ENCODE peak calls at places on chromosomes 1 and 21, in five cellular contexts. I is pancreas, E is AG10803, G is cardiac muscle cell, C is RWPE2. Q is an unnamed sample.

GRCh38 chr1:117735045-117735992 is 129.5 kb downstream of the TENT5C start:
- DNase-seq in I (no peak), E (peak), G (peak), C (no peak), Q (peak)

GRCh38 chr1:77652179-77652745 is 30.2 kb downstream of the ZZZ3 start:
- DNase-seq in I (no peak), E (peak), G (peak), C (no peak), Q (no peak)

GRCh38 chr1:2238361-2239055 is 10.4 kb downstream of the SKI start:
- DNase-seq in I (peak), E (no peak), G (no peak), C (no peak), Q (no peak)

GRCh38 chr1:31154632-31155215 is 85.0 kb downstream of the NKAIN1 start:
- DNase-seq in I (peak), E (peak), G (peak), C (peak), Q (peak)

GRCh38 chr1:172874950-172875349 is 175.8 kb downstream of the TNFSF18 start:
- DNase-seq in I (no peak), E (no peak), G (no peak), C (no peak), Q (no peak)

GRCh38 chr1:160371691-160372208 is 4.9 kb downstream of the NHLH1 start:
- DNase-seq in I (no peak), E (no peak), G (no peak), C (no peak), Q (no peak)

GRCh38 chr1:239858058-239858457 is 233.6 kb upstream of the FMN2 start:
- DNase-seq in I (no peak), E (no peak), G (no peak), C (no peak), Q (peak)

GRCh38 chr1:242023805-242024204 is 24.9 kb upstream of the MAP1LC3C start:
- DNase-seq in I (no peak), E (no peak), G (no peak), C (no peak), Q (no peak)

GRCh38 chr1:91798241-91798648 is 87.7 kb downstream of the TGFBR3 start:
- DNase-seq in I (no peak), E (no peak), G (peak), C (no peak), Q (no peak)

GRCh38 chr1:145751491-145752021 is 32.3 kb downstream of the CD160 start:
- DNase-seq in I (no peak), E (peak), G (peak), C (no peak), Q (peak)

GRCh38 chr21:31255846-31256395 is 88.1 kb downstream of the TIAM1 start:
- DNase-seq in I (no peak), E (no peak), G (no peak), C (no peak), Q (no peak)

GRCh38 chr1:245262876-245263625 is 108.3 kb downstream of the KIF26B start:
- DNase-seq in I (no peak), E (peak), G (no peak), C (no peak), Q (no peak)

GRCh38 chr1:7299329-7299799 is 471.7 kb upstream of the VAMP3 start:
- DNase-seq in I (no peak), E (peak), G (peak), C (no peak), Q (peak)

GRCh38 chr21:31750843-31751242 is 18.9 kb upstream of the SCAF4 start:
- DNase-seq in I (no peak), E (peak), G (no peak), C (no peak), Q (no peak)

GRCh38 chr1:27589441-27589840 is 14.5 kb downstream of the AHDC1 start:
- DNase-seq in I (no peak), E (no peak), G (no peak), C (no peak), Q (no peak)

GRCh38 chr1:160794396-160794795 is 1.6 kb upstream of the LY9 start:
- DNase-seq in I (no peak), E (no peak), G (no peak), C (no peak), Q (no peak)

GRCh38 chr1:181141431-181141910 is 53.0 kb downstream of the IER5 start:
- DNase-seq in I (no peak), E (peak), G (peak), C (no peak), Q (peak)

GRCh38 chr1:101077849-101078248 is 52.3 kb upstream of the DPH5 start:
- DNase-seq in I (no peak), E (no peak), G (no peak), C (no peak), Q (no peak)

GRCh38 chr1:46179138-46180081 is 3.1 kb upstream of the P3R3URF start:
- DNase-seq in I (no peak), E (peak), G (peak), C (no peak), Q (peak)

GRCh38 chr1:232629250-232630046 is 485 bp downstream of the SIPA1L2 start:
- DNase-seq in I (peak), E (no peak), G (peak), C (no peak), Q (peak)

GRCh38 chr21:44758141-44758561 is 43.5 kb downstream of the UBE2G2 start:
- DNase-seq in I (no peak), E (no peak), G (no peak), C (peak), Q (no peak)

GRCh38 chr21:44666401-44667320 is at the start of gene KRTAP12-2:
- DNase-seq in I (no peak), E (no peak), G (no peak), C (no peak), Q (no peak)

GRCh38 chr1:91883470-91883869 is 2.5 kb downstream of the TGFBR3 start:
- DNase-seq in I (no peak), E (peak), G (peak), C (no peak), Q (peak)

GRCh38 chr1:4708853-4709507 is 54.6 kb downstream of the AJAP1 start:
- DNase-seq in I (no peak), E (peak), G (no peak), C (no peak), Q (no peak)

GRCh38 chr1:31421404-31422040 is 8.5 kb downstream of the SERINC2 start:
- DNase-seq in I (no peak), E (no peak), G (peak), C (no peak), Q (peak)

GRCh38 chr1:156060937-156061636 is at the start of gene RAB25:
- DNase-seq in I (peak), E (no peak), G (no peak), C (peak), Q (no peak)

GRCh38 chr1:40932004-40932403 is 47.5 kb upstream of the CTPS1 start:
- DNase-seq in I (no peak), E (no peak), G (no peak), C (no peak), Q (no peak)

GRCh38 chr1:178941261-178941689 is 70.4 kb upstream of the ANGPTL1 start:
- DNase-seq in I (no peak), E (no peak), G (no peak), C (no peak), Q (no peak)

GRCh38 chr1:10634428-10635384 is 160.0 kb downstream of the PEX14 start:
- DNase-seq in I (peak), E (peak), G (no peak), C (no peak), Q (no peak)
- H3K4me3 ChIP-seq in I (no peak), E (no peak), G (no peak), C (no peak), Q (no peak)

DNA sequence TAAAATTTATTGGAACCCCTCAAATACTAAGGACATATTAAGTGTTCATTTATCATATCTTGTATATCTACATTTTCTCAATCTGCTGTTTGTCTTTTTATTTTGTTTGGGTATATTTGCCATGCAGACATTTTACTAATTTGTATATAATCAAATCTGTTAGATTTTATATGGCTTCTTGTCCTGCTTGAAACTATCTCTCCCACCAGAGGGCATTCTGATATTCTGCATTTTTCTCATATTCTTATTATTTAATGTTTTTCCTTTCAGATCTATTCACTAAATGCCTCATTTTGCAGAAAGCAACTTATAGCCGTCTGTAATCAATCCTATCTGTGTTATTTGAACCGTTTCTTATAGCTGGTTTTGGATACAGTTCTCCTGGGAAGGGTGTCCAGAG is 745.5 kb downstream of the LRRIQ3 start:
- DNase-seq in I (no peak), E (no peak), G (no peak), C (no peak), Q (peak)
- TF ChIP-seq CTCF in I (no peak), E (no peak), G (no peak), C (peak), Q (peak)

GRCh38 chr1:195045072-195045471 is 1563.2 kb downstream of the KCNT2 start:
- DNase-seq in I (no peak), E (no peak), G (no peak), C (no peak), Q (no peak)
- H3K4me3 ChIP-seq in I (no peak), E (no peak), G (no peak), C (no peak), Q (no peak)

GRCh38 chr21:41894511-41894910 is 15.4 kb upstream of the PRDM15 start:
- DNase-seq in I (no peak), E (no peak), G (no peak), C (no peak), Q (no peak)

GRCh38 chr21:41897047-41897669 is 18.0 kb upstream of the PRDM15 start:
- DNase-seq in I (no peak), E (no peak), G (no peak), C (no peak), Q (no peak)

GRCh38 chr21:41894922-41895557 is 15.9 kb upstream of the PRDM15 start:
- DNase-seq in I (no peak), E (peak), G (peak), C (no peak), Q (peak)

GRCh38 chr21:41897690-41898089 is 18.5 kb upstream of the PRDM15 start:
- DNase-seq in I (no peak), E (no peak), G (no peak), C (peak), Q (no peak)

GRCh38 chr21:41895643-41896493 is 16.7 kb upstream of the PRDM15 start:
- DNase-seq in I (no peak), E (no peak), G (peak), C (no peak), Q (peak)
- TF ChIP-seq CTCF in I (no peak), E (no peak), G (no peak), C (no peak), Q (no peak)

GRCh38 chr1:24321712-24322635 is 2.8 kb downstream of the GRHL3 start:
- DNase-seq in I (no peak), E (peak), G (peak), C (peak), Q (peak)

GRCh38 chr1:24318238-24318987 is 744 bp upstream of the GRHL3 start:
- DNase-seq in I (no peak), E (peak), G (peak), C (no peak), Q (peak)

GRCh38 chr1:24318988-24319863 is at the start of gene GRHL3:
- DNase-seq in I (peak), E (no peak), G (no peak), C (peak), Q (no peak)

GRCh38 chr1:24321150-24321549 is 2.0 kb downstream of the GRHL3 start:
- DNase-seq in I (no peak), E (no peak), G (no peak), C (no peak), Q (no peak)

GRCh38 chr1:24319962-24320361 is 805 bp downstream of the GRHL3 start:
- DNase-seq in I (no peak), E (no peak), G (no peak), C (no peak), Q (no peak)
- H3K4me3 ChIP-seq in I (no peak), E (no peak), G (no peak), C (peak), Q (no peak)

DNA sequence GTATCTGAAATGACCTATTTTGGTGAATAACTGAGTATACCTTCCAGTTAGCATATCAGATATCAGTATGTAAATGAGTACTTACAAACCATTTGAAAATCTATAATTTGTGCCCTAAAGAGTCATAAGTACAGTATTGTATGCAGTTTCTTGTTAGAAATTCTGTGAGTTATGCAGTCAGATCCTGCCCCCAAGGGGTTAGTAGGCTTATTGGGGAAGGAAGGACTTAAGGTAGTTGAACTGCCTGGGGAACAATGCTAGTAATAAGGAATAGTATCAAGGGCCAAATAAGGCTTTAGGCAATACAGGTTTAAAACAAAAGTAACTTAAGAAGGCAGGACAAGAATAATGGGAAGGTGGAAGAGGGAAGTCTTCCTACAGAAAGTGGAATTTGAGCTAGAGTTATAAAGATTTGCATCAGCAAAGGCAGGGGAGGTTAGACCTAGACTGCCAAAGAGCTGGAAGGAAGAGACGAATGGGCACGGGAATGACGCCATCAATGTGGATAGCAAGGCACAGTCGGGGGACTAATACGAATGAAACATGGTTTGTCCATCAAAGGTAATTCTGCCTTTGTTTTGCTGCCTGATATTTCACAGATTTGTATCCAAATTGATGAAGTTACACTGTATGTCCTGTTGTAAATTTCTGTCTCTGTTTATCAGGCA is 182.9 kb upstream of the DPYD start:
- DNase-seq in I (no peak), E (peak), G (peak), C (no peak), Q (peak)
- TF ChIP-seq CTCF in I (no peak), E (peak), G (peak), C (no peak), Q (peak)

Q was measured in astrocyte of the spinal cord.